ENCODE peak calls at places on chromosome 13, in nine cellular contexts. T, F, X, N, A, E, B, D and I are unnamed samples.

GRCh38 chr13:36814465-36814864 is 4.6 kb upstream of the RFXAP start:
- DNase-seq in T (no peak), F (no peak), X (no peak), N (no peak), A (no peak), E (no peak), B (no peak), D (no peak), I (no peak)

GRCh38 chr13:23600534-23600933 is 30.3 kb downstream of the TNFRSF19 start:
- DNase-seq in T (no peak), F (no peak), X (no peak), N (no peak), A (no peak), E (no peak), B (no peak), D (no peak), I (no peak)

GRCh38 chr13:32254416-32254815 is 60.7 kb downstream of the ZAR1L start:
- DNase-seq in T (peak), F (no peak), X (no peak), N (no peak), A (no peak), E (no peak), B (no peak), D (no peak), I (no peak)

GRCh38 chr13:74372511-74372910 is 238.3 kb upstream of the KLF12 start:
- DNase-seq in T (no peak), F (no peak), X (no peak), N (no peak), A (no peak), E (no peak), B (no peak), D (no peak), I (no peak)

GRCh38 chr13:52085416-52085815 is 43.5 kb downstream of the NEK5 start:
- DNase-seq in T (peak), F (no peak), X (no peak), N (no peak), A (no peak), E (no peak), B (no peak), D (no peak), I (no peak)

GRCh38 chr13:95481051-95481775 is 71.3 kb upstream of the CLDN10 start:
- DNase-seq in T (peak), F (no peak), X (no peak), N (no peak), A (no peak), E (no peak), B (no peak), D (no peak), I (no peak)

GRCh38 chr13:113955691-113956090 is 18.2 kb downstream of the C13orf46 start:
- DNase-seq in T (no peak), F (no peak), X (no peak), N (no peak), A (no peak), E (no peak), B (no peak), D (no peak), I (no peak)

GRCh38 chr13:51435002-51435578 is 17.7 kb downstream of the INTS6 start:
- DNase-seq in T (peak), F (no peak), X (peak), N (no peak), A (no peak), E (no peak), B (no peak), D (no peak), I (no peak)

GRCh38 chr13:21909331-21909730 is 238.5 kb downstream of the FGF9 start:
- DNase-seq in T (no peak), F (no peak), X (no peak), N (no peak), A (no peak), E (no peak), B (no peak), D (no peak), I (no peak)

DNA sequence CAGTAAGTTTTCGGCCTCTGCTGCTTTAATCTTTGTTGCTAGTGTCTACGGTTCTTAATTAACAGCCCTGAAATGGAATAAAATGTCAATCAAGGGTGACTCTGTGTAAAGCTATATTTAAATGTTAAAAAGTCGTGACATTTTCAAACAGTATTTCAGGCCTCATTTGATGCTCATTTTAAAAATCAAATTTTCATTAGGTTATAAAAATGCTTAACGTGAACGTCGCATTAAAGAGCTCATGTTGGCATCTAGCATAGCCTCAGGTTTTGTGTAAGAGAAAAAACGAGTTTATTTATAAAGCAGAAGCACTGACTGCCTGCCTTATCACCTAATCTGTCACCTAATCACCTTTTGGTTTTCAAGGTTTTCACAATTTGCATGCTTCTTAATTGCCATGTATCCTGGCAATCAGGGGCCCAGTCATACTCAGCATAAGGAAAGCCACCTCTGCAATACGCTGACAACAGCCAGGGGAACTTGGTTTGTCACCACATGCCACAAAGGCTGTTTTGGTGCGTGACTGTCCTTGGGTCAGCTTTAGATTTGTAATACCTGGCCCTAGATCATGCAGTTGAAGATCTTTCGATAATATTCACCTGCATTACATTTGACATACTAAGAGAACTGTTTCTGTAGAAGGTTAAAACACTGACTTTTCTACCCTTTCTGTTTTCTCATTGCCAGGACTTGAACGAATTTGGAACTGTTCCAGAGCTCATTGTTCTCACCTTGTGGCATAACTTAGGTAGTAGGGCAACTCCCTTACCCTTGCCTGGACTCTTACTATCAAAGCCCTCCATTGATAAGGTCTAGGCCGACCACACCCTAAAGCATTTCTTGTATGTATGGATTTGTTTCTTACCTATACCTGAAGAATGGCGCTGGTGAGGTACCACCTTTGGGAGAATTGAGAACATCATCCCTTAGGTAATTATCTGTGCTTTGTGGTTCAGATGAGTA is 112.5 kb downstream of the TEX26 start:
- DNase-seq in T (no peak), F (peak), X (no peak), N (no peak), A (no peak), E (no peak), B (no peak), D (no peak), I (no peak)
- TF ChIP-seq CTCF in T (no peak), F (no peak), X (no peak), N (no peak), A (no peak), E (no peak), B (no peak), D (no peak), I (no peak)

DNA sequence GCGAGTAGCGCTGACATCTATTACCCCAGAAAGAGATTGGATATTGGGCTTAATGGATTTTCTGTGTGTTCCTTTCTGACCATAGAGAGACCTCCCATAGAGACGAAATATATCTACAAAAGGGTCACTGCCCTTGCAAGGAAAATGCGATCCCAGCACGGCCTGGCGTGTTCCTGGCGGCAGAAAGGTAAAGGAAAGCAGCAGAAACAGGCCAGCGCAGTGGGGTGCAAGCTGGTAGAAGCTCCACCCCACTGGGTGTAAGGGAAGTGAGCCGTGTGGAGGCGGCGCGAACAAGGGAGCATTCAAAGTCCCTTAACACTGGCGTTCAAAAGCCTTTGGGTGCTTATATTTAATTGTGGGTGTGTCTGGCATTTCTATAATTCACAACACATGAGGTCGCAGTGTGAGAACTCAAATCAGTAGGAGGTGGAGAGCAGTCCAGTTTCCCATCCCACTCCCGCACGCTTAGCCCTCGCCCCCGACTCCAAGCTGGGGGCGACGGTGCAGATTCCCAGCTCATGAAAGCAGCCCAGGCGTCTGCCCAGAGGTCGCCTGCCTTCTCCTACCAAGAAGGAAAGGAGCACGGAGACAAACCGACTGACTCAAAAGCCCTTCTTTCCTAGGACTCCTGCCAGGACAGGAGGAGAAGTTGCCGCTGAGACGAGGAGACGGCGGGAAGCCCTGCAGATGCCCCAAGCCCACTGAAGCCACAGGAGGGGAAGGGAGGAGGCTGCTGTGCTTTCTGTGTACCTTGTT is 478.4 kb downstream of the FOXO1 start:
- DNase-seq in T (no peak), F (peak), X (peak), N (no peak), A (no peak), E (no peak), B (no peak), D (no peak), I (no peak)
- TF ChIP-seq CTCF in T (no peak), F (no peak), X (no peak), N (no peak), A (no peak), E (no peak), B (no peak), D (no peak), I (no peak)

GRCh38 chr13:44876782-44877324 is 112.4 kb downstream of the NUFIP1 start:
- DNase-seq in T (no peak), F (peak), X (peak), N (peak), A (peak), E (no peak), B (no peak), D (no peak), I (no peak)

GRCh38 chr13:44874886-44875630 is 114.2 kb downstream of the NUFIP1 start:
- DNase-seq in T (no peak), F (no peak), X (no peak), N (no peak), A (no peak), E (no peak), B (no peak), D (no peak), I (no peak)

GRCh38 chr13:44884076-44884729 is 105.1 kb downstream of the NUFIP1 start:
- DNase-seq in T (peak), F (no peak), X (no peak), N (no peak), A (no peak), E (no peak), B (no peak), D (no peak), I (no peak)

GRCh38 chr13:44874176-44874575 is 115.1 kb downstream of the NUFIP1 start:
- DNase-seq in T (no peak), F (no peak), X (no peak), N (no peak), A (no peak), E (no peak), B (no peak), D (no peak), I (no peak)

GRCh38 chr13:44879452-44880058 is 109.7 kb downstream of the NUFIP1 start:
- DNase-seq in T (peak), F (peak), X (peak), N (no peak), A (no peak), E (no peak), B (no peak), D (no peak), I (no peak)
- TF ChIP-seq CTCF in T (peak), F (peak), X (peak), N (peak), A (peak), E (peak), B (peak), D (peak), I (no peak)

DNA sequence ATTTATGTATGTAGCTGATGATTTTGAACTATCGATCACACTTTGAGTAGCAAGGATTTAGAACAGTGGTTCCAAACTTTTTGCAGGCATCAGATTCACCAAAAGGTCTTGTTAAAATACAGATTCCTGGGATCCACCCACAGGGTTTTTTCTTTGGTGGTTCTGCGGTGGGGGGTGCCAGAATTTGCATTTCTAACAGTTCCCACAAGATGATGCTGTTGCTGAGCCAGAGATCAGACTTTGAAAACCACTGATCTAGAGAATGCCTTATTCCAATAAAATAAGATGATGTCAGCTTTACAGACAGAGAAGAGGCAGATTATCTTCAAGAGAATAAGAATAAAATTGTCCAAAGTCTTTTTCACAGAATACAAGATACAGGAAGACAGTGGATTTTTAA is 80.9 kb upstream of the SHISA2 start:
- DNase-seq in T (peak), F (no peak), X (peak), N (no peak), A (peak), E (no peak), B (no peak), D (no peak), I (no peak)
- TF ChIP-seq CTCF in T (peak), F (peak), X (peak), N (peak), A (peak), E (no peak), B (peak), D (no peak), I (no peak)